ENCODE peak calls at places on chromosomes 1 and 21, in seven cellular contexts. Q is GM06990, S is mammary epithelial cell, G is body of pancreas, I is cardiac fibroblast, C is GM23338, T is thoracic aorta. O is an unnamed sample.

GRCh38 chr1:151968058-151968457 is 25.6 kb downstream of the S100A10 start:
- DNase-seq in Q (no peak), S (peak), G (peak), I (peak), C (peak), T (no peak), O (no peak)

GRCh38 chr1:158686430-158687009 is at the start of gene SPTA1:
- DNase-seq in Q (no peak), S (no peak), G (no peak), I (peak), C (no peak), T (no peak), O (no peak)

GRCh38 chr1:33039840-33040239 is 3.2 kb upstream of the AK2 start:
- DNase-seq in Q (no peak), S (no peak), G (no peak), I (no peak), C (no peak), T (no peak), O (no peak)

GRCh38 chr1:153963030-153963849 is at the start of gene SLC39A1:
- DNase-seq in Q (peak), S (peak), G (peak), I (peak), C (peak), T (peak), O (peak)

GRCh38 chr1:182802006-182802798 is 12.6 kb downstream of the NPL start:
- DNase-seq in Q (no peak), S (peak), G (no peak), I (no peak), C (no peak), T (no peak), O (no peak)

GRCh38 chr1:156608036-156608674 is 6.9 kb upstream of the GPATCH4 start:
- DNase-seq in Q (no peak), S (peak), G (peak), I (peak), C (peak), T (no peak), O (no peak)

GRCh38 chr1:6538958-6539357 is 15.4 kb downstream of the NOL9 start:
- DNase-seq in Q (no peak), S (no peak), G (no peak), I (peak), C (no peak), T (no peak), O (no peak)

GRCh38 chr1:3029481-3029961 is 8.3 kb downstream of the ACTRT2 start:
- DNase-seq in Q (no peak), S (no peak), G (no peak), I (no peak), C (no peak), T (no peak), O (no peak)

GRCh38 chr1:151006331-151007052 is at the start of gene MINDY1:
- DNase-seq in Q (peak), S (peak), G (peak), I (peak), C (peak), T (peak), O (peak)

GRCh38 chr1:160619742-160620277 is 27.0 kb downstream of the SLAMF1 start:
- DNase-seq in Q (no peak), S (no peak), G (no peak), I (no peak), C (no peak), T (no peak), O (no peak)

GRCh38 chr1:88039240-88039639 is 644.8 kb upstream of the PKN2 start:
- DNase-seq in Q (no peak), S (no peak), G (no peak), I (no peak), C (no peak), T (no peak), O (no peak)

GRCh38 chr1:152495066-152495675 is 15.4 kb upstream of the LCE5A start:
- DNase-seq in Q (no peak), S (no peak), G (no peak), I (peak), C (peak), T (no peak), O (no peak)

GRCh38 chr1:37755290-37755689 is 9.6 kb downstream of the EPHA10 start:
- DNase-seq in Q (no peak), S (peak), G (no peak), I (no peak), C (no peak), T (no peak), O (no peak)

GRCh38 chr1:246567258-246568235 is 1.3 kb downstream of the CNST start:
- DNase-seq in Q (no peak), S (peak), G (no peak), I (peak), C (peak), T (no peak), O (peak)

GRCh38 chr1:10965621-10966226 is 46.7 kb upstream of the TARDBP start:
- DNase-seq in Q (peak), S (peak), G (peak), I (peak), C (no peak), T (no peak), O (no peak)

GRCh38 chr1:60581455-60582220 is 500.7 kb upstream of the NFIA start:
- DNase-seq in Q (no peak), S (no peak), G (no peak), I (peak), C (no peak), T (no peak), O (no peak)

GRCh38 chr1:227312364-227313025 is 5.8 kb downstream of the CDC42BPA start:
- DNase-seq in Q (no peak), S (no peak), G (no peak), I (peak), C (no peak), T (no peak), O (no peak)

GRCh38 chr1:159229486-159229885 is 24.8 kb downstream of the ACKR1 start:
- DNase-seq in Q (no peak), S (no peak), G (no peak), I (no peak), C (no peak), T (no peak), O (no peak)

GRCh38 chr1:161038523-161039153 is at the start of gene TSTD1:
- DNase-seq in Q (peak), S (peak), G (peak), I (no peak), C (peak), T (no peak), O (no peak)

GRCh38 chr1:192668434-192668983 is 32.6 kb downstream of the RGS13 start:
- DNase-seq in Q (no peak), S (no peak), G (no peak), I (no peak), C (no peak), T (no peak), O (no peak)

GRCh38 chr21:28793043-28793442 is 199.6 kb downstream of the LTN1 start:
- DNase-seq in Q (no peak), S (no peak), G (no peak), I (peak), C (peak), T (no peak), O (no peak)

GRCh38 chr1:118960026-118960561 is 28.0 kb downstream of the TBX15 start:
- DNase-seq in Q (peak), S (no peak), G (no peak), I (no peak), C (peak), T (no peak), O (no peak)

GRCh38 chr21:26800455-26801454 is 44.5 kb downstream of the ADAMTS1 start:
- DNase-seq in Q (no peak), S (no peak), G (no peak), I (peak), C (no peak), T (no peak), O (no peak)

GRCh38 chr1:30877205-30877912 is 31.2 kb downstream of the SDC3 start:
- DNase-seq in Q (no peak), S (peak), G (peak), I (peak), C (peak), T (peak), O (no peak)

GRCh38 chr1:168079761-168080160 is 57.0 kb downstream of the GPR161 start:
- DNase-seq in Q (no peak), S (peak), G (no peak), I (peak), C (no peak), T (no peak), O (no peak)

GRCh38 chr1:25958475-25958874 is 39.4 kb downstream of the PAFAH2 start:
- DNase-seq in Q (no peak), S (peak), G (no peak), I (peak), C (no peak), T (no peak), O (no peak)

GRCh38 chr1:214392246-214392645 is 111.3 kb downstream of the SMYD2 start:
- DNase-seq in Q (no peak), S (no peak), G (no peak), I (no peak), C (no peak), T (no peak), O (no peak)

GRCh38 chr1:203325004-203325417 is 19.7 kb downstream of the BTG2 start:
- DNase-seq in Q (peak), S (no peak), G (no peak), I (no peak), C (peak), T (no peak), O (no peak)

GRCh38 chr1:99599678-99600175 is 46.2 kb upstream of the PALMD start:
- DNase-seq in Q (no peak), S (peak), G (no peak), I (peak), C (no peak), T (no peak), O (peak)

GRCh38 chr1:228059536-228060457 is 22.7 kb upstream of the ARF1 start:
- DNase-seq in Q (peak), S (peak), G (peak), I (peak), C (peak), T (no peak), O (no peak)

DNA sequence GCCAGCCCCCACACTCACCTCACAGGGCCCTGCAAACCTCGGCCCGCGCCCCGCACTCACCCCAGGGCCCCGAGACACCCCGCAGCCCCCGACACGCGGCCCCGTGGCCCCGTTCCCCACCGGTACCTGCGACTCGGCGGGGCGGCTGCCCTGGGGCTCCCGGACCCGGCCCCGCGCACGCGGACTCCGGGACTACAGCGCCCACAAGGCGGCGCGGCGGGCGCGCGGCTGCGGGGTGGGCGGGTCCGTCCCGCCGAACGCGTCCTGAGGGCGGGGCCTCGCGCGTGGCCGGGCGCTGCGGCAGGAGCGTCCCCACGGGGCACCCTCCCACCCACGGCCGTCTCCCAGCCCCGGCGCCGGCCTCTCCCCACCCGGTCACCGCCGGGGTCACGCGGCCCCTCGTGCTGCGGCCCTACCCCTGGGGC is at the start of gene SLC19A1:
- DNase-seq in Q (peak), S (peak), G (peak), I (peak), C (peak), T (no peak), O (no peak)
- H3K4me3 ChIP-seq in Q (peak), S (peak), G (peak), I (peak), C (peak), T (peak), O (peak)

GRCh38 chr1:14947421-14947820 is 206.1 kb upstream of the TMEM51 start:
- DNase-seq in Q (no peak), S (no peak), G (no peak), I (no peak), C (no peak), T (no peak), O (no peak)
- H3K4me3 ChIP-seq in Q (no peak), S (no peak), G (no peak), I (no peak), C (no peak), T (peak), O (peak)

DNA sequence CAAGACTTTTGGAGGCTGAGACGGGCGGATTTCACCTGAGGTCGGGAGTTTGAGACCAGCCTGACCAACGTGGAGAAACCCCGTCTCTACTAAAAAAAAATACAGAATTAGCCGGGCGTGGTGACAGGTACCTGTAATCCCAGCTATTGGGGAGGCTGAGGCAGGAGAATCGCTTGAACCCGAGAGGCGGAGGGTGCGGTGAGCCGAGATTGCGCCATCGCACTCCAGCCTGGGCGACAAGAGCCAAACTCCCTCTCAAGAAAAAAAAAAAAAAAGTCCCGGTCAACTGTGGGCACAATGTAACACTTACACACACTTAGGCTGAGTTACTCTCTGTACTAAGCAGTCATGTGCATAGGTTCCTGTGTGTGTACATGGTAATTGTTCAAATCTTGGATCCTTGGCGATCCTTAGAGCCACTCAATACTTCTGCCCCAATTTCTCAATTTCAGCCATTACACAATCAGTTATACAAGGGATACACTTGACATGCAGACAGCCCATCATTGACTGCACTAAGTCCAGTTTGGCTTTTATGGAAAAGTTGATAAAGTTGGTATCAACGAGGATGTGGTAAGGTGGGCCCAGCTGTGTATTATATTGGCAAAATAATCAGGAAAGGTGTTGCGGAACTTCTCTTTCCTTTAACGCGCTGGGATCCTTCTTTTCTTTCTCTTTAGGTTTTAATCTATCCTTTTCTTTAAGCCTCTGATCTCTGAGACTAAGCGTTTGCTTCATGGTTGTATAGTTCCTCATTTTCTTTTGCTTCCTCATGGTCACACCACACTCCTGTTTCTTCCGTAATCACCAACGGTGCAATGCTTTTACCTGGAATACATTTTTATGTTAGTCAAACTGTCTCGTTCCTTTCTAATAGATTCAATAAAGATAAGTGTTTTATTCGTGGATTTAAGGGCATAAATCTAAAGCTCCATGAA is 11.8 kb downstream of the SDCCAG8 start:
- DNase-seq in Q (no peak), S (no peak), G (no peak), I (peak), C (no peak), T (no peak), O (no peak)
- H3K4me3 ChIP-seq in Q (no peak), S (no peak), G (no peak), I (no peak), C (no peak), T (peak), O (no peak)

GRCh38 chr1:36739703-36740289 is 257.1 kb upstream of the CSF3R start:
- DNase-seq in Q (no peak), S (no peak), G (no peak), I (no peak), C (no peak), T (no peak), O (no peak)
- H3K4me3 ChIP-seq in Q (no peak), S (no peak), G (no peak), I (no peak), C (no peak), T (no peak), O (no peak)

DNA sequence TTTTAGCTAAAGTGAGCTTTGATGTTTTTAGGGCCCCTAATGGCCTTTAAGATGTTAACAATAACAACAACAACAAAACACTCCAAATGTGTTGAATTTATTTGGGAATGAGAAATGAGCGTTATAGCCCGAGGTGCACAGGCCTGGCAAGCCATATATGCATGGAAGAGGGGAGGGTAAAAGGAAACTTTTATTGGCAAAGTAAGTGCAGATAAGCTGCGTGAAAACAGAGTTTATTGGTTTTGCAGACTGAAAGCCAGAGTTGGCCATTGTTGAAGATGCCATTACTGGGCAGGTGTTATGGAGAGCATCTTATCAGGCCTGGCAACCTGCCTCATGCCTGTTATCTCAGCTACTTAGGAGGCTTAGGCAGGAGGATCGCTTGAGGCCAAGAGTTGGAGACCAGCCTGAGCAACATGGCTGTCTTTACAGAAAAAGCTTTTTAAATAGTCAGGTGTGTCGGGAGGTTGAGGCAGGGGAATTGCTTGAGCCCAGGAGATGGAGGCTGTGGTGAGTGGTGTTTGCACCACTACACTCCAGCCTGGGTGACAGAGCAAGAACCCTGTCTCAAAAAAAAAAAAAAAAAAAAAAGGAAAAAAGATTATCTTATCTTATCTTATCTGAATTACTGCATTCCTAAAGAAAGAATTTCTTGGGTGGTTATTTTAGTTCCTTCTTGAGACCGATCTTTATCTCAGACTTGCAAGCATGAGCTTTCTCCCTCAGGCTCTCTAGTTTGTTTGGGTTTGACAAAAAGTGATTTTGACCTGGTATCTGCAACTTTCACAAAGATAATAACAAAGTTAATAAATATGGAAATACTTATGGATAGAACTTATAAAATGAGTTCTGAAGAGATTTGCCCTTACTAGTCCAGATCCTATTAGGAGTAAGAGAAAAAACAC is 1.7 kb downstream of the PATJ start:
- DNase-seq in Q (no peak), S (no peak), G (no peak), I (no peak), C (no peak), T (no peak), O (no peak)
- H3K4me3 ChIP-seq in Q (no peak), S (peak), G (no peak), I (no peak), C (peak), T (peak), O (no peak)

GRCh38 chr1:236141447-236142357 is 637 bp upstream of the GPR137B start:
- DNase-seq in Q (peak), S (peak), G (peak), I (peak), C (peak), T (no peak), O (no peak)
- H3K4me3 ChIP-seq in Q (peak), S (peak), G (peak), I (peak), C (peak), T (peak), O (peak)

DNA sequence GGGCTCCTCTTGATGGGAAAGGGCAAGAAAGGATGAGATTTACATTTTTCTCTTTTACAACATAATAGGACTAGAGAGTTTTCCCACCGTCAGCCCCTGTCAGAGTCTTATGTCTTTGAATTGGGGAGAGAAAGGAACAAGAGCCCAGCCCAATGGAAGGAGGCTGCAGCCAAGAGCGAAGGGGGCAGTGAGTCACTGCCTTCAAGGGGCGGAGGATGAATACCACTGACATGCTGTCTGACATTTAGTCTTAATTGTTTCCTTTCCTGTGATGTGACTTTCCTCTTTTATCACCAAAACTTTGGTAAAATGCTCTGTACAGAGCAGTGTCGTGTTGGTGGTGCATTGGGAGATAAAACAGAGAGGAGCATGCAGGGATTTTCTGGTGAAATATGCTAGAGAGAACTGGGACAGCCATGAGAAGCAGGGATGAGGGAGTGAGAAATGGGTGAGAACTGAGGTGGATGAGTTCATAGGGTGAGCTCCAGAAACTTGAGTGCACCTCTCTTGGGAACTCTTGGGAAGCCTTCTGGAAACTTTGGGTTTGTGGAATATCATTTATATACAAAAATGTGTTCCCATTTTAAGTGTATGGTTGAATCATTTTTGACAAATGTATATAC is 179.9 kb upstream of the FGGY start:
- DNase-seq in Q (no peak), S (no peak), G (no peak), I (peak), C (peak), T (no peak), O (no peak)
- H3K4me3 ChIP-seq in Q (no peak), S (no peak), G (no peak), I (no peak), C (no peak), T (no peak), O (no peak)

DNA sequence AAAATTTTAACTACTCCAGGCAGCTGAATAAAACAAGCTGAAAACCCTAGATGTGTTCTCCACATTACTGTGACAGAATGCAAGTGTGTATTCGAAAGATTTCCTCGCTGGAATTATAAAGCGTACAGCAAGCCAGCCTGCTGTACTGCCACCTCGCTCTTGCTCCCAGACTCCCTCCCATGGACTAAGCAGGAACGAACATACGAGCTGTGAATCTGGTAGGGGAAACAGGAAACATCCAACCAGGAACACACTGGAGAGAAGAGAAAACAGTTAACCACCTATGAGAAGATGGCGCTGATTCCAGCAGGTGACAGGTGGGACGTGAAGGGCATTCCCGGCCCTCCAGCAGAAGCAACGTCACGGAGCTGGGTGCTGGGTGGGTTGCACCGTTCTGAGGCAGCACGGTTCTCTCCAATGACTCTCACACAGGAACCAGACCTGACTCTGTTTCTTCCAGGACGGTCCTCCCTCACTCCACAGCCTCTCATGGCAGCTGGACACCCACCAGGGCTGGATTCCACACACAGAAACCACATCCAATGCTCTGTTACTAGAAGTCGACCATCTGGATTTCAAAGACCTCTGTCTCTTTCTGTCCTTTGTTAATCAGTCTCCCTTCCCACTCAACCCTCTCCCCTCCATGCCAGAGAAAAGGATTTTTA is 219.2 kb downstream of the RERE start:
- DNase-seq in Q (no peak), S (no peak), G (peak), I (peak), C (peak), T (no peak), O (peak)
- H3K4me3 ChIP-seq in Q (no peak), S (no peak), G (no peak), I (no peak), C (no peak), T (peak), O (no peak)

O was measured in retinal pigment epithelial cell.